ENCODE peak calls at places on chromosomes 4 and X, in five cellular contexts. W is K562, R is HepG2, U is H1, M is GM12878. G is an unnamed sample. For H3K4me1, the result is how much of the 10 kb centered on the place peaks cover.

GRCh38 chr4:25970691-25971427 is 56.8 kb downstream of the SMIM20 start:
- DNase-seq in W (no peak), R (peak), U (no peak), M (no peak), G (no peak)

GRCh38 chr4:72448231-72448630 is 120.8 kb downstream of the ADAMTS3 start:
- DNase-seq in W (no peak), R (no peak), U (no peak), M (no peak), G (no peak)

GRCh38 chr4:152464030-152464823 is 71.7 kb downstream of the FBXW7 start:
- DNase-seq in W (no peak), R (no peak), U (no peak), M (no peak), G (no peak)

GRCh38 chrX:54602563-54602962 is 72.5 kb downstream of the GNL3L start:
- DNase-seq in W (no peak), R (no peak), U (no peak), M (no peak), G (peak)

GRCh38 chrX:73615022-73615421 is 52.0 kb downstream of the CHIC1 start:
- DNase-seq in W (no peak), R (no peak), U (no peak), M (no peak), G (no peak)

GRCh38 chr4:17817027-17817426 is 6.2 kb downstream of the NCAPG start:
- DNase-seq in W (peak), R (peak), U (no peak), M (peak), G (peak)

GRCh38 chr4:179307297-179308136 is 1865.3 kb upstream of the AGA start:
- DNase-seq in W (peak), R (peak), U (no peak), M (peak), G (peak)

GRCh38 chr4:1297456-1298325 is 8.0 kb downstream of the MAEA start:
- DNase-seq in W (no peak), R (no peak), U (no peak), M (no peak), G (peak)

GRCh38 chrX:40102393-40103381 is 4.9 kb upstream of the BCOR start:
- DNase-seq in W (peak), R (no peak), U (no peak), M (no peak), G (no peak)

GRCh38 chr4:112253382-112254000 is 21.9 kb downstream of the AP1AR start:
- DNase-seq in W (no peak), R (no peak), U (no peak), M (no peak), G (peak)

GRCh38 chrX:68839771-68840170 is 10.9 kb downstream of the EFNB1 start:
- DNase-seq in W (no peak), R (no peak), U (no peak), M (no peak), G (no peak)

GRCh38 chrX:68837119-68837518 is 8.3 kb downstream of the EFNB1 start:
- DNase-seq in W (no peak), R (no peak), U (no peak), M (no peak), G (no peak)

GRCh38 chrX:68840256-68840655 is 11.4 kb downstream of the EFNB1 start:
- DNase-seq in W (no peak), R (no peak), U (no peak), M (no peak), G (no peak)

GRCh38 chrX:68841251-68842049 is 12.6 kb downstream of the EFNB1 start:
- DNase-seq in W (no peak), R (no peak), U (no peak), M (no peak), G (no peak)

GRCh38 chrX:68838571-68838910 is 9.7 kb downstream of the EFNB1 start:
- DNase-seq in W (no peak), R (no peak), U (no peak), M (no peak), G (no peak)
- H3K4me1 ChIP-seq in W (under half), R (under half), U (under half), M (under half), G (under half)

GRCh38 chrX:12975670-12975965 is 708 bp downstream of the TMSB4X start:
- DNase-seq in W (no peak), R (no peak), U (no peak), M (no peak), G (no peak)
- TF ChIP-seq CREB1 in W (no peak), R (no peak), U (no peak), M (no peak), G (no peak)

DNA sequence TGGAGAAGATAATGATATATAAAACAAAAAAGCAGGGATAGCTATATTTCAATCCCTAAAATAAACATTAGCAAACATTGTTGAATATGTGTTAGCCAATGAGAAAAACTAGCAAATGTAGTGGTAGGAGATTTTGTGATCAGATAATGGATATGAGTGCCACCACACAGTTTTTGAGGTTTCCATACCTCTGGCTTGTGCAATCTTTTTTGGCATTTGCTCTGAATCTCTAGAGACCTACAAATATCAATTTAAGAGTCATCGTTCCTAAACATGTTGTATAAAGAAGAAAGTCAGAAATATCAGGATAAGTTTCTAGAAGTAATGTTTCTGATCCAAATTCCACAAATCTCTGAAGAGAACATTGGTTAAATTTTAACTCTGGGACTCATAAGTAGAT is 308.7 kb downstream of the PDGFC start:
- DNase-seq in W (no peak), R (no peak), U (no peak), M (no peak), G (no peak)
- H3K4me1 ChIP-seq in W (under half), R (under half), U (under half), M (under half), G (under half)

DNA sequence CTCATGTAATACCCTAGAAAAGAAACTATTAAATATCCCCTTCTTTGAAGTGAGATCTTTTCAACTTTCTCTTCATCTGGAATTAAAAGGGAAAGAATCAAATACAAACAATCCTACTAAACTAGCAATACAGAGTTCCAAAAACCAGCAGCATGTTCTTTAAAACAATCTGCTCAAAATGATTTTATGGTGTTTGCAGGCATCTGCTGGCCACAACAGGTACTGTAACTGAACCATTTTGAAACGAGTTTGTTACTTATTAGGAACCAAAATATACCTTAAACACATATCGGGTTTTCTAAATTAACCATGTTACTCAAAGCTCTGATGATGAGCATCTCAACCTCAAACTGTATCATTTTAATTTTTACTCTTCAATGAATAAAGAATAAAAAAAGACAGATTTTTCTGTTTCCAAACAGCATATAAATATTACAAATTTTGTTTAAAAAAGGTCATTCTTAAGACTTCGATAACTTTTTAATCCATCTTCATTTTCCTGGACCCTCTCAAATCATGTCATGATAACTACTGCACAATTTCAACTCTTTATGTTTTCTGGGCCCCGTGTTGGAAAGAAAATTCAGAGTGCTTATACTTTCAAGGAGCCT is 56.5 kb downstream of the ARAP2 start:
- DNase-seq in W (no peak), R (peak), U (no peak), M (no peak), G (peak)
- TF ChIP-seq CREB1 in W (no peak), R (no peak), U (no peak), M (no peak), G (no peak)

GRCh38 chrX:34528081-34528480 is 129.0 kb downstream of the TMEM47 start:
- DNase-seq in W (no peak), R (no peak), U (no peak), M (no peak), G (no peak)
- H3K4me1 ChIP-seq in W (under half), R (under half), U (under half), M (under half), G (under half)

GRCh38 chr4:8409271-8410065 is 31.1 kb downstream of the ACOX3 start:
- DNase-seq in W (peak), R (no peak), U (no peak), M (no peak), G (no peak)
- TF ChIP-seq CREB1 in W (no peak), R (no peak), U (no peak), M (no peak), G (no peak)

GRCh38 chr4:6944311-6945051 is 34.9 kb downstream of the TBC1D14 start:
- DNase-seq in W (no peak), R (no peak), U (no peak), M (no peak), G (no peak)
- H3K4me1 ChIP-seq in W (under half), R (half or more), U (under half), M (under half), G (under half)

DNA sequence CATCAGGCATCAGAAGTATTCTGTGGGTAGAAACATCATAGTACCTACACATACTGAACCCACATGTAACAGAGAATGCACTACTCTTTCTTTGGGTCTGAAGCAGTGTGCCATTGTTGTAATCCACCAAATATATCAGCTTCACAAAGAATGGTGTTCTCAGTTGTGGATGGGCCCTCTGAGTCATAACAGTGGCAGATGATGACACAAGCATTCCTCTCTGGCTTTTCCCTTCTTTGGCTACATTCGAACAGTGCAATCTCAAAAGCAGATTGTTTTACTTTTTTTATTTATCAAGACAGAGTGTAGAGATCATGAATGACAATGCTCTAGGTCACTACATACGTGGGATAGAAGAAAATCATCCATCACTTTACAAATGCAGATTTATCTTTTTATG is 247.2 kb upstream of the EPHA5 start:
- DNase-seq in W (no peak), R (no peak), U (no peak), M (no peak), G (no peak)
- TF ChIP-seq CREB1 in W (no peak), R (no peak), U (no peak), M (no peak), G (no peak)

GRCh38 chr4:184814686-184815045 is 11.1 kb downstream of the ACSL1 start:
- DNase-seq in W (no peak), R (no peak), U (no peak), M (no peak), G (no peak)
- H3K4me1 ChIP-seq in W (half or more), R (half or more), U (under half), M (half or more), G (under half)